ENCODE peak calls at places on chromosomes 3 and 15, in ten cellular contexts. V is fibroblast of lung, H is PC-3, S is astrocyte, C is NT2/D1, A is mesenchymal stem cell, B is colonic mucosa, P is HCT116, M is kidney, O is H1. J is an unnamed sample. For H3K4me1, the result is how much of the 10 kb centered on the place peaks cover.

GRCh38 chr15:63473999-63474809 is 30.2 kb upstream of the USP3 start:
- DNase-seq in V (peak), H (peak), S (peak), C (peak), A (peak), B (peak), P (no peak), M (no peak), O (no peak), J (no peak)

GRCh38 chr3:184806567-184807271 is 5.2 kb upstream of the VPS8 start:
- DNase-seq in V (no peak), H (peak), S (no peak), C (no peak), A (no peak), B (no peak), P (no peak), M (no peak), O (no peak), J (no peak)

GRCh38 chr15:31278056-31278445 is 48.6 kb upstream of the KLF13 start:
- DNase-seq in V (no peak), H (no peak), S (no peak), C (no peak), A (no peak), B (no peak), P (no peak), M (peak), O (no peak), J (no peak)

GRCh38 chr15:25182098-25182478 is 227.3 kb downstream of the SNRPN start:
- DNase-seq in V (no peak), H (no peak), S (no peak), C (no peak), A (no peak), B (no peak), P (no peak), M (no peak), O (no peak), J (no peak)

GRCh38 chr3:150388468-150389418 is 19.4 kb upstream of the TSC22D2 start:
- DNase-seq in V (peak), H (no peak), S (no peak), C (no peak), A (no peak), B (no peak), P (no peak), M (no peak), O (no peak), J (peak)

GRCh38 chr3:133295199-133295901 is 104.5 kb upstream of the BFSP2 start:
- DNase-seq in V (peak), H (peak), S (peak), C (no peak), A (no peak), B (no peak), P (no peak), M (no peak), O (no peak), J (peak)

GRCh38 chr3:62332771-62333381 is 40.5 kb downstream of the FEZF2 start:
- DNase-seq in V (peak), H (peak), S (no peak), C (peak), A (peak), B (no peak), P (peak), M (no peak), O (no peak), J (peak)

GRCh38 chr15:59741274-59741906 is 52.3 kb upstream of the BNIP2 start:
- DNase-seq in V (peak), H (peak), S (no peak), C (peak), A (peak), B (no peak), P (peak), M (no peak), O (no peak), J (peak)

GRCh38 chr3:27713066-27713400 is 9.1 kb downstream of the EOMES start:
- DNase-seq in V (no peak), H (peak), S (no peak), C (no peak), A (no peak), B (no peak), P (no peak), M (no peak), O (no peak), J (peak)

GRCh38 chr3:535566-536416 is 339.2 kb downstream of the CHL1 start:
- DNase-seq in V (peak), H (no peak), S (no peak), C (peak), A (no peak), B (peak), P (no peak), M (peak), O (peak), J (no peak)

GRCh38 chr3:23739536-23739935 is 66.2 kb upstream of the UBE2E1 start:
- DNase-seq in V (peak), H (peak), S (peak), C (no peak), A (peak), B (no peak), P (no peak), M (no peak), O (no peak), J (peak)

GRCh38 chr3:44906997-44907396 is 32.6 kb downstream of the TGM4 start:
- DNase-seq in V (peak), H (peak), S (no peak), C (no peak), A (no peak), B (no peak), P (no peak), M (no peak), O (no peak), J (no peak)

GRCh38 chr15:96372554-96372953 is 42.1 kb downstream of the NR2F2 start:
- DNase-seq in V (no peak), H (no peak), S (no peak), C (no peak), A (no peak), B (no peak), P (no peak), M (no peak), O (no peak), J (no peak)

GRCh38 chr15:78457101-78457500 is 19.1 kb downstream of the IREB2 start:
- DNase-seq in V (peak), H (peak), S (peak), C (no peak), A (peak), B (no peak), P (no peak), M (no peak), O (no peak), J (peak)

GRCh38 chr3:156181509-156181908 is 61.1 kb downstream of the KCNAB1 start:
- DNase-seq in V (peak), H (peak), S (peak), C (no peak), A (peak), B (no peak), P (no peak), M (no peak), O (no peak), J (no peak)

GRCh38 chr3:141074529-141074928 is 23.4 kb downstream of the SPSB4 start:
- DNase-seq in V (no peak), H (no peak), S (no peak), C (peak), A (no peak), B (no peak), P (no peak), M (no peak), O (peak), J (no peak)

GRCh38 chr3:144142151-144142855 is 170.7 kb downstream of the DIPK2A start:
- DNase-seq in V (peak), H (no peak), S (peak), C (no peak), A (peak), B (no peak), P (no peak), M (no peak), O (no peak), J (peak)

GRCh38 chr3:33768578-33768977 is 29.9 kb upstream of the PDCD6IP start:
- DNase-seq in V (no peak), H (no peak), S (no peak), C (no peak), A (no peak), B (no peak), P (no peak), M (no peak), O (no peak), J (no peak)

GRCh38 chr3:82044918-82045715 is 283.7 kb upstream of the GBE1 start:
- DNase-seq in V (peak), H (peak), S (peak), C (no peak), A (no peak), B (no peak), P (no peak), M (no peak), O (no peak), J (no peak)

GRCh38 chr3:135310317-135310716 is 515.3 kb downstream of the EPHB1 start:
- DNase-seq in V (no peak), H (peak), S (no peak), C (peak), A (no peak), B (no peak), P (no peak), M (no peak), O (no peak), J (no peak)

GRCh38 chr3:27720899-27721716 is 1.0 kb downstream of the EOMES start:
- DNase-seq in V (no peak), H (peak), S (no peak), C (no peak), A (no peak), B (no peak), P (peak), M (peak), O (no peak), J (no peak)

GRCh38 chr3:31456373-31456772 is 76.4 kb upstream of the STT3B start:
- DNase-seq in V (no peak), H (no peak), S (no peak), C (no peak), A (no peak), B (no peak), P (no peak), M (no peak), O (no peak), J (no peak)

GRCh38 chr15:88605507-88606436 is 15.4 kb upstream of the AEN start:
- DNase-seq in V (peak), H (no peak), S (no peak), C (peak), A (peak), B (no peak), P (no peak), M (no peak), O (no peak), J (peak)

GRCh38 chr15:86759766-86760165 is 680.1 kb downstream of the AGBL1 start:
- DNase-seq in V (no peak), H (no peak), S (no peak), C (no peak), A (no peak), B (no peak), P (no peak), M (no peak), O (no peak), J (no peak)

GRCh38 chr3:52288674-52289073 is 1.0 kb downstream of the GLYCTK start:
- DNase-seq in V (no peak), H (no peak), S (no peak), C (no peak), A (no peak), B (no peak), P (no peak), M (no peak), O (no peak), J (no peak)
- H3K9ac ChIP-seq in V (no peak), H (peak), S (no peak), C (peak), A (peak), B (no peak), P (peak), M (peak), O (no peak), J (peak)

DNA sequence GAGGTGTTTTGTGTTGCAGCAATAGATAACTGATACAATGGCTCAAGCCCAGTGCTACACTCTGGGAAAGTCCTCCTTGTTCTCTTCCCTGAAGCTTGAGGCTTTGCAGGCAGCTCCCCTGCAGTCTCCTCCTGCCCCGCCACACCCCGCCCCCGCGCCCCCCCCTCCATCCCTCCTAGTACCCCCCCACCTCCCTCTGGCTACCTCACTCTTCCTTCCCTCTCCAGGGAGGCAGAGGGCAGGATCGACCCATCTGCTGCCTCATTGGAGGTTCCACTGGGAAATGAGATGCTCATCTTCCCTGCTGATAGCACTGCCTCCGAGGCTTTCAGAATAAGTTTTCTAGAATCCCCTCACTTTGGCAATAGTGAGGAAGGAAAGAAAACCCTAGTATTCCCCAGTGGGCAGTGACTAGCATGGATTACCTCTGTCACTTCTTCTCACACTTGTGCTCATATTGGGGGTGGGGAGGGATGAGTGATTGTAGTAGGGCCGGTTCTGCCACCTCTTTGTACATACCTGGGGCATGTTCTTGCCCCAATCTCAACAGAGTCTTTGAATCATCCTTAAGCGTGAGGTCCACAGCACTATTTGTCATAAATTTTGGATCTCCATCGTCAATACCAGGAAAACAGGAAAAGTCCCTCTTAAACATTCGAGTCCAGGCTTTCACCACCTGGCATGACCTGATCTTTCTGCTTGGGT is 16.3 kb upstream of the RAB7A start:
- DNase-seq in V (no peak), H (peak), S (no peak), C (no peak), A (no peak), B (no peak), P (no peak), M (no peak), O (no peak), J (no peak)
- H3K4me3 ChIP-seq in V (no peak), H (peak), S (no peak), C (no peak), A (no peak), B (no peak), P (no peak), M (no peak), O (no peak), J (no peak)

GRCh38 chr3:73432723-73433032 is 192.1 kb downstream of the PDZRN3 start:
- DNase-seq in V (no peak), H (no peak), S (no peak), C (no peak), A (no peak), B (no peak), P (no peak), M (no peak), O (no peak), J (no peak)
- H3K4me1 ChIP-seq in V (under half), H (under half), S (under half), C (under half), A (under half), B (under half), P (under half), M (under half), O (under half), J (under half)

DNA sequence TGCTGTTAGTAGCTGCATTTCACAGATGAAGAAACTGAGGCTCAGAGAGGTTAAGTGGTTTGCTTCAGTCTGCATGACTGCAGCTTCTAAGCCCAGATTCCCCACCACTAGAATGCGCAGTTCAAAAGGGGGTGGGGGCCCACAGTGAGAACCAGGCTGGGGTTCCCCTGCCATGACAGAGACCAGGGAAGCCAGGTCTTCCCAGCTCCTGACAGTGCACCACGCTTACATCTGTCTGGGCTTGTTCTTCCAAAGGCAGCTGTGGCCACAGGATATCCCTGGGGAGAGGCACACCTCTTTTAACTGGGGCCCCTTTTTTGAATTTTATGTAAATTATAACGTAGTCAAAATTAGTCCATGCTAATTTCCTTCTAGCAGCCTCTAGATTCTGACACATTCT is 5.3 kb downstream of the PLEKHO2 start:
- DNase-seq in V (no peak), H (no peak), S (no peak), C (no peak), A (no peak), B (no peak), P (no peak), M (peak), O (no peak), J (no peak)
- H3K9ac ChIP-seq in V (no peak), H (no peak), S (no peak), C (no peak), A (no peak), B (no peak), P (no peak), M (no peak), O (no peak), J (peak)

GRCh38 chr3:47890832-47891620 is 88.1 kb downstream of the DHX30 start:
- DNase-seq in V (no peak), H (no peak), S (no peak), C (no peak), A (peak), B (no peak), P (no peak), M (no peak), O (no peak), J (no peak)

GRCh38 chr3:47889001-47889757 is 86.2 kb downstream of the DHX30 start:
- DNase-seq in V (no peak), H (no peak), S (no peak), C (no peak), A (no peak), B (no peak), P (no peak), M (no peak), O (no peak), J (no peak)

GRCh38 chr3:47895241-47895640 is 92.3 kb downstream of the DHX30 start:
- DNase-seq in V (no peak), H (no peak), S (no peak), C (no peak), A (no peak), B (no peak), P (no peak), M (no peak), O (no peak), J (no peak)

GRCh38 chr3:47892284-47892683 is 89.3 kb downstream of the DHX30 start:
- DNase-seq in V (no peak), H (no peak), S (no peak), C (no peak), A (no peak), B (no peak), P (no peak), M (no peak), O (no peak), J (no peak)

GRCh38 chr3:47890037-47890831 is 87.3 kb downstream of the DHX30 start:
- DNase-seq in V (no peak), H (no peak), S (no peak), C (no peak), A (no peak), B (no peak), P (no peak), M (no peak), O (no peak), J (peak)
- H3K4me3 ChIP-seq in V (no peak), H (no peak), S (no peak), C (no peak), A (no peak), B (no peak), P (no peak), M (no peak), O (peak), J (peak)

DNA sequence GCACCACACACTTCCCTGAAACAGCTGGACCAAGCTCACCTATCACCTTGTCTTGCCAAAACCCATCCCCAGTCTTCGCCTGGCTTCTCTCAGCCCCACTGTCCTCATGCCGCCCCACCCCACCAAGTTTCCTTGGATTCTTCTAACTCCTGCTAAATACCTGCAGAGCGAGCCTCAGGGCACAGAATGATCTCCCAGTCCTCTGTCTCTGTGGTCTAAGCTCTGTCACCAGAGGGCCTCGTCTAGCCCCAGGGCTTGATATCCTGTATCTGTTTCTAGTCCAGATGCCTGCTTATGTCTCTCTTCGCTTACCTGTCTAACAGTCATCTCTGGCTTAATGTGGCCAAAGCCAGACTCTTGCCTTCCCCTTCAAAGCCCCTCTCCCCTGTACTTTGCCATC is 9.7 kb downstream of the CCDC12 start:
- DNase-seq in V (no peak), H (peak), S (no peak), C (no peak), A (no peak), B (no peak), P (no peak), M (peak), O (no peak), J (no peak)
- H3K4me1 ChIP-seq in V (under half), H (under half), S (under half), C (under half), A (under half), B (under half), P (under half), M (half or more), O (under half), J (under half)

GRCh38 chr3:179812096-179812382 is 159.2 kb downstream of the USP13 start:
- DNase-seq in V (no peak), H (no peak), S (no peak), C (no peak), A (no peak), B (no peak), P (no peak), M (no peak), O (no peak), J (no peak)
- H3K9ac ChIP-seq in V (no peak), H (no peak), S (no peak), C (no peak), A (peak), B (no peak), P (no peak), M (no peak), O (no peak), J (no peak)

GRCh38 chr3:148974726-148975125 is 16.6 kb upstream of the GYG1 start:
- DNase-seq in V (no peak), H (no peak), S (no peak), C (no peak), A (no peak), B (no peak), P (no peak), M (no peak), O (no peak), J (peak)
- H3K4me3 ChIP-seq in V (peak), H (no peak), S (no peak), C (no peak), A (no peak), B (no peak), P (no peak), M (no peak), O (no peak), J (peak)

GRCh38 chr3:64971584-64971983 is 283.8 kb upstream of the ADAMTS9 start:
- DNase-seq in V (no peak), H (no peak), S (no peak), C (no peak), A (peak), B (no peak), P (no peak), M (no peak), O (no peak), J (no peak)

GRCh38 chr3:64974401-64974800 is 286.6 kb upstream of the ADAMTS9 start:
- DNase-seq in V (no peak), H (no peak), S (peak), C (no peak), A (no peak), B (no peak), P (no peak), M (no peak), O (no peak), J (no peak)

GRCh38 chr3:64975138-64975537 is 287.3 kb upstream of the ADAMTS9 start:
- DNase-seq in V (no peak), H (no peak), S (no peak), C (no peak), A (no peak), B (no peak), P (no peak), M (no peak), O (no peak), J (no peak)

GRCh38 chr3:64972793-64973192 is 285.0 kb upstream of the ADAMTS9 start:
- DNase-seq in V (peak), H (no peak), S (peak), C (no peak), A (peak), B (no peak), P (no peak), M (no peak), O (no peak), J (peak)

DNA sequence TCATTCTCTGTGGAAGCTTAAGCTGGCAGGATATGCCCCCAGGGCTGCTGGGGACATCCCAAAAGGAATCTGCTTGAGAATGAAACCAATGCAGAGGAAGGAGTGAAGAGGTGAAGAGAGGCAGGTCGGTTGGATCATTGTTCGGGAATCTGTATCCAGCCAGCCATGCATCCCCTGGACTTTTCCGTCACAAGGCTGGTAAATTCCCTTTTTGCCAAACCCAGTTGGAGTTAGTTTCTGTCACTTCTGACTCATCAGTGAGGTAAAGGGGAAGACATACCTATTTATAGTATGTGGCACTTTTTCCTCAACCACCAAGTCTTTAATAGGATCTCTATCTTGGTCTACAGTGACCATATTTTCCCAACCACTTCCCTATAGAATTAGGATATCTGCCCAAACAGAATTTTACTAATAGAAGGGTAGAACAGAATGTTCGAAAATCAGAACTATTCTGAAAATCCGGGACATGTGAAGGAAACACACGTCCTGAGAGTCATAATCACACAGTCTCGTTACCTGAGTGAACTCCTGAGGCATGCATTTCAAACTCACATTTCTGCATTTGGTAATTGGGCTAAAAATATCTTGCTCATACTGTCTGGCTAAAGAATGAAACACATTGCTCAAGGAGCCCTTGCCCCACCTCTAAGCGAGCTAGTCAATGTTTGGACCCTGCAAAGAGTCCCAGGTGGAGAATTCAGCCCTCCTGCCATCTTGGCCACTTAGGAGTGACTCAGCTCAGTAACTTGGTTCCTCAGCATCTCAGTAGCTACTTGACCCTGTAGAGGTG is 289.7 kb upstream of the ADAMTS9 start:
- DNase-seq in V (peak), H (peak), S (peak), C (peak), A (peak), B (no peak), P (no peak), M (peak), O (peak), J (peak)
- H3K4me1 ChIP-seq in V (under half), H (under half), S (under half), C (under half), A (under half), B (under half), P (under half), M (under half), O (under half), J (under half)